ENCODE peak calls at places on chromosomes 1 and 21, in seven cellular contexts. H is dorsolateral prefrontal cortex; V is epithelial cell of prostate; S is A549; U is neuronal stem cell; P is caudate nucleus; F is naive thymus-derived CD4-positive, alpha-beta T cell. G is an unnamed sample.

GRCh38 chr1:150548632-150549495 is at the start of gene ADAMTSL4:
- DNase-seq in U (no peak), H (no peak), F (no peak), S (peak), P (no peak), V (no peak), G (peak)

GRCh38 chr1:25797939-25798338 is 2.1 kb upstream of the SELENON start:
- DNase-seq in P (no peak), U (no peak), V (no peak), F (peak), H (no peak), S (peak), G (no peak)

GRCh38 chr1:15722836-15723542 is 13.1 kb upstream of the SLC25A34 start:
- DNase-seq in H (no peak), P (no peak), V (no peak), F (no peak), S (no peak), U (no peak), G (no peak)

GRCh38 chr1:24850353-24850905 is 79.6 kb downstream of the RUNX3 start:
- DNase-seq in S (no peak), H (no peak), V (no peak), U (no peak), F (no peak), P (no peak), G (no peak)

GRCh38 chr21:33455858-33456446 is 23.8 kb downstream of the TMEM50B start:
- DNase-seq in P (no peak), F (no peak), H (no peak), V (no peak), U (no peak), S (no peak), G (no peak)

GRCh38 chr1:209038316-209038715 is 545.2 kb upstream of the CAMK1G start:
- DNase-seq in P (no peak), V (no peak), S (no peak), U (no peak), H (no peak), F (no peak), G (no peak)

GRCh38 chr1:216168481-216169005 is 254.7 kb downstream of the USH2A start:
- DNase-seq in U (no peak), H (no peak), F (no peak), P (no peak), V (no peak), S (no peak), G (no peak)

GRCh38 chr21:7957713-7958064 is 2563.7 kb upstream of the TPTE start:
- DNase-seq in V (no peak), P (no peak), U (no peak), S (no peak), F (no peak), H (no peak), G (no peak)

GRCh38 chr1:42370876-42371549 is 9.6 kb upstream of the RIMKLA start:
- DNase-seq in U (no peak), P (no peak), S (no peak), H (no peak), V (no peak), F (no peak), G (no peak)

GRCh38 chr21:26115346-26115745 is 55.2 kb downstream of the APP start:
- DNase-seq in P (no peak), V (no peak), H (no peak), S (no peak), F (no peak), U (no peak), G (no peak)

GRCh38 chr1:59477286-59477685 is 180.4 kb downstream of the FGGY start:
- DNase-seq in P (no peak), V (peak), U (no peak), F (no peak), H (no peak), S (no peak), G (no peak)

GRCh38 chr1:30029677-30030076 is 693.7 kb downstream of the MATN1 start:
- DNase-seq in S (no peak), F (no peak), V (no peak), U (no peak), P (no peak), H (no peak), G (no peak)

GRCh38 chr1:232949636-232950196 is 695 bp upstream of the NTPCR start:
- DNase-seq in F (no peak), H (no peak), P (no peak), V (no peak), S (no peak), U (no peak), G (no peak)
- H3K27ac ChIP-seq in F (peak), H (peak), P (peak), V (peak), S (peak), U (no peak), G (peak)

GRCh38 chr1:114694540-114695310 is 621 bp downstream of the AMPD1 start:
- DNase-seq in H (no peak), U (no peak), S (no peak), F (no peak), P (no peak), V (no peak), G (no peak)
- H3K27ac ChIP-seq in H (no peak), U (no peak), S (no peak), F (no peak), P (no peak), V (no peak), G (no peak)

GRCh38 chr1:202233824-202234223 is 40.2 kb downstream of the LGR6 start:
- DNase-seq in V (no peak), U (no peak), H (no peak), S (no peak), P (no peak), F (no peak), G (no peak)
- H3K27ac ChIP-seq in V (no peak), U (no peak), H (no peak), S (no peak), P (no peak), F (no peak), G (no peak)

DNA sequence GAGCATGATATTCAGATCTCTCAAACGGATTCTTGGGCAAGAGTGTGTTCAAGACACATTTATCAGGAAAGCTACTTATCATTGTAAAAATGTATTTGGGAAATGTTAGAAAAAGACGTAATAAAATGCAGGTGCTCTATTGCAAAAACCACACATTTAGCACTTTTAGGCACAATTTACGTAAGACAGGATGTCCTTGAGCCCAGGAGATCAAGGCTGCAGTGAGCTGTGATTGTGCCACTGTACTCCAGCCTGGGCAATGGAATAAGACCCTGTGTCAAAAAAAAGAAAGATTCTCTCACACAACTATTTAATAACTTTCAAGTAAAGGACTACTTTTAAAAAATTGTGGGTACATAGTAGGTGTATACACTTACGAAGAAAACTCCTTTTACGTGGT is 18.4 kb downstream of the SLC25A33 start:
- DNase-seq in V (no peak), H (no peak), S (no peak), P (no peak), F (no peak), U (no peak), G (no peak)
- H3K27ac ChIP-seq in V (no peak), H (peak), S (no peak), P (no peak), F (no peak), U (no peak), G (no peak)

DNA sequence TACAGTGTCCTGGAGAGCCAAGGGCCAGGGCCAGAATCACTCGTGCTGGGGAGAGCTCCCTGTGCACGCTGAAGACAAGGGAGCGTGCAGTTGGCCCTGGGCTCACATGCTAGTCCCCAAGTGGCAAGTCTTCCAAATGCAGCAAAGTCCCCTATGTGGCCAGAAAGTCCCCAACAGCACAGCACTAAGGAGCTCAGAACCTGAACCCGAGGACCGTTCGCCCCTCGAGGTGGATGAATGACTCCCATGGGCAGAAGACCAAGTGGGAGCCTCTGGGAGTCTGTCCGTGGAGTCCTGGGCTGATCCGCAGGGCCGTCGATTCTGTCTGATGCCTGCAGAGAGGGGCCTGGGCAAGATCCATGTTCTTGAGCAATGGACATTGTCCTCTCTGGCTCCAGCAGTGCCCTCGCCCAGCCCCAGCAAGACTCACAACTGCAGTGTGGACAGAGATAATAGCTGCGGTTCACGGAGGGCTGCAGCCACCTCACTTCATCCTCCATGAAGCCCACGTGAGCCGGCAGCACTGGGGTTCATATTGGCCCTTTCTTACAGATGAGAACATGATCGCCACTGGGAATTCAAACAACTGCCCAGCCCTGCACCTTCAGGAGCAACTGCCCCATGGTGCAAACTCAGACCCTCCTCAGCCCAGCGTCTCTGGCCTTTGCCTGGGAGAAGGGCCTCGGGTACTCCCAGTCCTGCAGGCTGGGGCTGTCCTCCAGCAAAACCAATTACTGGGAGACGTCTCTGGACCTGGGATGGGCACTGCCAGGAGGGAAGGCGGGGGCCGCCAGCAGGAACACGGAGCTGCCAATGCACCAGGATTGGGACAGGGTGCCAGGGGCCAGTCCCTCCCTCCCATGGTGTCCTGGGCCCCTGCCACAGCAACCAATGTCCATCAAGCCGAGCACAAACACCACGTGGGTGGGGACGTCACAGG is 243.7 kb downstream of the NPHP4 start:
- DNase-seq in U (no peak), P (no peak), S (no peak), F (no peak), H (no peak), V (no peak), G (peak)
- H3K27ac ChIP-seq in U (no peak), P (no peak), S (no peak), F (no peak), H (no peak), V (no peak), G (no peak)

G was measured in lower lobe of right lung.